ENCODE peak calls at places on chromosomes 1 and 21, in six cellular contexts. V, H, O, L, D and A are unnamed samples.

GRCh38 chr1:234965128-234965527 is 163.5 kb downstream of the TOMM20 start:
- DNase-seq in V (no peak), H (no peak), O (no peak), L (no peak), D (no peak), A (no peak)

GRCh38 chr1:93749894-93750301 is 68.3 kb upstream of the BCAR3 start:
- DNase-seq in V (no peak), H (no peak), O (no peak), L (peak; percentile 58), D (no peak), A (no peak)

GRCh38 chr1:93614550-93615200 is 67.0 kb downstream of the BCAR3 start:
- DNase-seq in V (no peak), H (no peak), O (no peak), L (no peak), D (no peak), A (no peak)

GRCh38 chr1:56424744-56425493 is 154.4 kb downstream of the PLPP3 start:
- DNase-seq in V (peak; percentile 81), H (no peak), O (peak; percentile 27), L (no peak), D (no peak), A (no peak)

GRCh38 chr1:246151796-246152434 is 355.2 kb downstream of the SMYD3 start:
- DNase-seq in V (no peak), H (no peak), O (no peak), L (peak; percentile 49), D (no peak), A (no peak)

GRCh38 chr1:179955318-179955638 is 668 bp downstream of the CEP350 start:
- DNase-seq in V (no peak), H (no peak), O (no peak), L (no peak), D (no peak), A (no peak)

GRCh38 chr1:194698908-194699318 is 1512.5 kb upstream of the B3GALT2 start:
- DNase-seq in V (no peak), H (no peak), O (no peak), L (no peak), D (no peak), A (no peak)

GRCh38 chr1:49163041-49163440 is 386.4 kb upstream of the BEND5 start:
- DNase-seq in V (no peak), H (no peak), O (no peak), L (no peak), D (no peak), A (no peak)

GRCh38 chr1:19844726-19845125 is 29.6 kb upstream of the RNF186 start:
- DNase-seq in V (no peak), H (no peak), O (no peak), L (no peak), D (no peak), A (no peak)

GRCh38 chr1:11984121-11984520 is 3.9 kb downstream of the MFN2 start:
- DNase-seq in V (no peak), H (no peak), O (no peak), L (no peak), D (no peak), A (no peak)

GRCh38 chr1:40221977-40222772 is 25.6 kb upstream of the TMCO2 start:
- DNase-seq in V (no peak), H (no peak), O (no peak), L (no peak), D (no peak), A (no peak)

GRCh38 chr1:39695011-39695410 is 3.8 kb upstream of the HPCAL4 start:
- DNase-seq in V (no peak), H (no peak), O (no peak), L (no peak), D (no peak), A (no peak)

GRCh38 chr1:88680446-88680845 is 3.6 kb upstream of the PKN2 start:
- DNase-seq in V (no peak), H (no peak), O (no peak), L (no peak), D (no peak), A (no peak)

GRCh38 chr1:112298558-112298957 is 97.5 kb upstream of the CTTNBP2NL start:
- DNase-seq in V (no peak), H (no peak), O (peak; percentile 15), L (peak; percentile 71), D (peak; percentile 41), A (no peak)

GRCh38 chr21:42513151-42513984 is at the start of gene SLC37A1:
- DNase-seq in V (no peak), H (no peak), O (no peak), L (peak; percentile 65), D (no peak), A (peak; percentile 35)

GRCh38 chr1:193537266-193538003 is 351.0 kb upstream of the B3GALT2 start:
- DNase-seq in V (peak; percentile 7), H (peak; percentile 80), O (no peak), L (no peak), D (no peak), A (no peak)

GRCh38 chr21:38667466-38667865 is 138.3 kb upstream of the ETS2 start:
- DNase-seq in V (no peak), H (no peak), O (no peak), L (no peak), D (no peak), A (no peak)

GRCh38 chr1:54944610-54945392 is 35.6 kb upstream of the TMEM61 start:
- DNase-seq in V (peak; percentile 69), H (peak; percentile 58), O (peak; percentile 63), L (peak; percentile 83), D (peak; percentile 57), A (peak; percentile 35)

GRCh38 chr21:30831194-30831765 is 1.7 kb upstream of the KRTAP7-1 start:
- DNase-seq in V (no peak), H (no peak), O (no peak), L (peak; percentile 53), D (no peak), A (no peak)

GRCh38 chr1:48677306-48678287 is 99.1 kb downstream of the BEND5 start:
- DNase-seq in V (peak; percentile 34), H (no peak), O (no peak), L (peak; percentile 79), D (peak; percentile 71), A (no peak)

GRCh38 chr1:86499987-86500593 is 31.4 kb downstream of the CLCA1 start:
- DNase-seq in V (no peak), H (no peak), O (no peak), L (no peak), D (no peak), A (no peak)

GRCh38 chr1:7471836-7472235 is 299.3 kb upstream of the VAMP3 start:
- DNase-seq in V (no peak), H (no peak), O (peak; percentile 44), L (no peak), D (no peak), A (no peak)

GRCh38 chr1:57229998-57230397 is 193.9 kb downstream of the DAB1 start:
- DNase-seq in V (no peak), H (no peak), O (no peak), L (no peak), D (no peak), A (no peak)

GRCh38 chr1:19793360-19794046 is 6.2 kb downstream of the TMCO4 start:
- DNase-seq in V (no peak), H (no peak), O (no peak), L (no peak), D (no peak), A (no peak)

GRCh38 chr1:36122463-36123025 is 2.5 kb downstream of the COL8A2 start:
- DNase-seq in V (no peak), H (no peak), O (no peak), L (no peak), D (no peak), A (no peak)

GRCh38 chr1:15152318-15153183 is 996 bp upstream of the TMEM51 start:
- DNase-seq in V (peak; percentile 83), H (no peak), O (peak; percentile 74), L (peak; percentile 87), D (peak; percentile 91), A (no peak)

GRCh38 chr1:219113261-219113660 is 60.4 kb upstream of the LYPLAL1 start:
- DNase-seq in V (no peak), H (no peak), O (no peak), L (no peak), D (no peak), A (no peak)

GRCh38 chr1:231827337-231828105 is 200.9 kb downstream of the DISC1 start:
- DNase-seq in V (no peak), H (no peak), O (no peak), L (no peak), D (no peak), A (no peak)

GRCh38 chr1:23692308-23692871 is 784 bp downstream of the RPL11 start:
- DNase-seq in V (no peak), H (no peak), O (no peak), L (no peak), D (no peak), A (no peak)

GRCh38 chr1:7639435-7640131 is 131.5 kb upstream of the VAMP3 start:
- DNase-seq in V (no peak), H (no peak), O (no peak), L (no peak), D (no peak), A (no peak)

GRCh38 chr1:205810448-205811157 is 2.4 kb downstream of the SLC41A1 start:
- DNase-seq in V (no peak), H (no peak), O (no peak), L (peak; percentile 54), D (no peak), A (no peak)

GRCh38 chr1:228163004-228163753 is 2.4 kb upstream of the IBA57 start:
- DNase-seq in V (peak; percentile 74), H (peak; percentile 44), O (no peak), L (no peak), D (no peak), A (no peak)

GRCh38 chr1:51729824-51730284 is 113.0 kb downstream of the OSBPL9 start:
- DNase-seq in V (no peak), H (no peak), O (no peak), L (no peak), D (no peak), A (no peak)

DNA sequence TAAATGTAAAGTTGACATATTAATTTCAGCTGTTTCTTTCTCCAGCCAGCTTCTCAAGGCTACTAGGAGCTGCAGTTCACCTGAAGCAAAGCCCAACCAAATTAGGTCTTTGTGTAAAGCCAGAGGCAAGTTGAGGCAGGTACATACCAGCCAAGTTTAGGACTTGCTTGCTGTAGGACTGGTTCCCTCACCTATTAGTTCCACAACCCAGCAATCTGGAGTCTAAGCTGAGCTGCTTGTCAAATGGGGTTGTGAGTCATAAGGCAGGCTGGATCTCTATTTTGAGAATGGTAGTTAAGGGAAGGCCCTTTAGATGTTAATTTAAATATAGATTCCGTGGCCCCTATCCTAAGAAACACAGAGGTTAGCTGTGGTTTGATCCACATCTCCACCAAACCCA is 7.6 kb upstream of the FLG2 start:
- DNase-seq in V (no peak), H (no peak), O (no peak), L (no peak), D (no peak), A (no peak)
- H3K9me3 ChIP-seq in V (no peaks in the 10 kb centered on the region), H (no peaks in the 10 kb centered on the region), O (no peaks in the 10 kb centered on the region), L (peaks cover 59% of the 10 kb centered on the region), D (no peaks in the 10 kb centered on the region), A (no peaks in the 10 kb centered on the region)

GRCh38 chr1:118899340-118899739 is 88.8 kb downstream of the TBX15 start:
- DNase-seq in V (no peak), H (no peak), O (no peak), L (no peak), D (peak; percentile 26), A (no peak)
- H3K9me3 ChIP-seq in V (no peaks in the 10 kb centered on the region), H (no peaks in the 10 kb centered on the region), O (no peaks in the 10 kb centered on the region), L (no peaks in the 10 kb centered on the region), D (no peaks in the 10 kb centered on the region), A (no peaks in the 10 kb centered on the region)

GRCh38 chr1:165844933-165845332 is 17.5 kb downstream of the UCK2 start:
- DNase-seq in V (no peak), H (no peak), O (no peak), L (no peak), D (no peak), A (no peak)
- H3K9me3 ChIP-seq in V (no peaks in the 10 kb centered on the region), H (no peaks in the 10 kb centered on the region), O (no peaks in the 10 kb centered on the region), L (no peaks in the 10 kb centered on the region), D (no peaks in the 10 kb centered on the region), A (no peaks in the 10 kb centered on the region)

GRCh38 chr1:233465745-233466343 is 138.3 kb downstream of the MAP3K21 start:
- DNase-seq in V (no peak), H (no peak), O (no peak), L (no peak), D (no peak), A (no peak)
- H3K9me3 ChIP-seq in V (no peaks in the 10 kb centered on the region), H (no peaks in the 10 kb centered on the region), O (peaks cover 11% of the 10 kb centered on the region), L (no peaks in the 10 kb centered on the region), D (no peaks in the 10 kb centered on the region), A (no peaks in the 10 kb centered on the region)